ENCODE peak calls at places on chromosomes 6 and 20, in ten cellular contexts. K, Z, H, U, Y, V, M, E, Q and S are unnamed samples.

GRCh38 chr20:19621072-19621471 is 137.0 kb upstream of the RIN2 start:
- DNase-seq in E (no peak), H (peak), V (no peak), Z (no peak), Y (peak), K (no peak), U (no peak), M (no peak), Q (no peak), S (no peak)

GRCh38 chr20:9440891-9441290 is 73.5 kb upstream of the LAMP5 start:
- DNase-seq in Z (no peak), U (peak), E (no peak), Q (no peak), H (peak), M (no peak), K (no peak), V (no peak), Y (no peak), S (no peak)

GRCh38 chr20:63518351-63518861 is 2.2 kb upstream of the PPDPF start:
- DNase-seq in U (no peak), Y (no peak), E (no peak), K (no peak), Z (no peak), M (no peak), V (no peak), Q (no peak), H (no peak), S (no peak)

GRCh38 chr20:63558804-63559484 is 5.0 kb downstream of the FNDC11 start:
- DNase-seq in K (no peak), Q (no peak), H (no peak), Y (no peak), E (no peak), Z (no peak), M (no peak), U (no peak), V (no peak), S (no peak)

GRCh38 chr20:17967595-17968365 is 814 bp downstream of the SNX5 start:
- DNase-seq in K (no peak), E (peak), Q (no peak), V (no peak), U (peak), H (peak), M (no peak), Z (peak), Y (no peak), S (no peak)

GRCh38 chr20:51531141-51531710 is 11.3 kb downstream of the NFATC2 start:
- DNase-seq in Y (peak), K (peak), Z (peak), E (no peak), V (peak), U (peak), M (no peak), Q (no peak), H (no peak), S (peak)

GRCh38 chr6:38233161-38233791 is 406.5 kb downstream of the BTBD9 start:
- DNase-seq in M (no peak), Z (no peak), K (no peak), U (no peak), Y (no peak), Q (no peak), E (no peak), H (peak), V (no peak), S (no peak)

GRCh38 chr6:37783831-37784584 is 35.5 kb upstream of the ZFAND3 start:
- DNase-seq in Q (no peak), K (no peak), Z (no peak), U (peak), Y (no peak), E (no peak), M (no peak), H (peak), V (peak), S (peak)

GRCh38 chr6:9745476-9745875 is 669.4 kb downstream of the TFAP2A start:
- DNase-seq in K (no peak), Y (no peak), M (no peak), Q (no peak), E (no peak), Z (no peak), H (no peak), U (peak), V (no peak), S (no peak)

GRCh38 chr6:152094992-152095592 is 287.6 kb downstream of the ESR1 start:
- DNase-seq in H (peak), Q (peak), Z (peak), U (peak), E (no peak), M (peak), V (peak), Y (peak), K (no peak), S (no peak)

GRCh38 chr20:2195614-2196013 is 94.0 kb downstream of the STK35 start:
- DNase-seq in Y (no peak), K (no peak), U (no peak), M (no peak), Z (no peak), V (no peak), Q (no peak), H (no peak), E (no peak), S (no peak)

GRCh38 chr6:125639621-125640020 is 109.8 kb upstream of the HEY2 start:
- DNase-seq in V (no peak), Q (no peak), H (no peak), K (no peak), U (no peak), M (no peak), Y (peak), E (no peak), Z (no peak), S (no peak)

GRCh38 chr20:10089871-10090587 is 55.2 kb downstream of the ANKEF1 start:
- DNase-seq in U (no peak), H (no peak), K (no peak), M (no peak), Q (no peak), E (no peak), V (no peak), Y (no peak), Z (no peak), S (no peak)

GRCh38 chr20:32285621-32286334 is 8.3 kb downstream of the KIF3B start:
- DNase-seq in H (peak), Z (no peak), Q (no peak), V (peak), K (peak), U (peak), M (no peak), Y (no peak), E (peak), S (peak)

GRCh38 chr6:166615059-166615770 is 11.8 kb downstream of the RPS6KA2 start:
- DNase-seq in H (peak), Q (no peak), Y (no peak), M (no peak), Z (no peak), E (no peak), V (no peak), U (peak), K (no peak), S (no peak)

GRCh38 chr6:141463237-141463977 is 669.3 kb upstream of the GJE1 start:
- DNase-seq in Y (no peak), M (no peak), H (peak), Q (no peak), E (no peak), Z (no peak), U (peak), K (peak), V (no peak), S (peak)

GRCh38 chr20:24405810-24406209 is 63.6 kb upstream of the SYNDIG1 start:
- DNase-seq in E (no peak), Y (no peak), U (peak), V (no peak), Z (no peak), Q (no peak), K (no peak), M (no peak), H (no peak), S (no peak)

GRCh38 chr6:132087391-132087790 is 136.2 kb upstream of the CCN2 start:
- DNase-seq in Y (no peak), E (no peak), K (no peak), M (no peak), V (no peak), H (peak), U (peak), Z (no peak), Q (no peak), S (no peak)

GRCh38 chr6:100300221-100300736 is 164.4 kb downstream of the SIM1 start:
- DNase-seq in K (no peak), Z (peak), Y (peak), H (peak), E (no peak), Q (no peak), M (peak), U (peak), V (no peak), S (no peak)

GRCh38 chr6:73085362-73085975 is 139.8 kb downstream of the KHDC1L start:
- DNase-seq in M (no peak), E (no peak), U (no peak), H (no peak), Q (no peak), Z (no peak), V (no peak), K (peak), Y (no peak), S (no peak)

GRCh38 chr6:127300411-127300810 is 33.7 kb downstream of the RNF146 start:
- DNase-seq in Y (peak), E (no peak), U (peak), V (no peak), K (no peak), Q (no peak), M (peak), H (peak), Z (no peak), S (no peak)

GRCh38 chr20:52598306-52598705 is 373.9 kb upstream of the TSHZ2 start:
- DNase-seq in Y (no peak), E (no peak), Z (no peak), M (no peak), V (no peak), Q (no peak), U (no peak), H (no peak), K (no peak), S (no peak)

GRCh38 chr6:118869350-118869749 is 24.6 kb upstream of the ASF1A start:
- DNase-seq in K (no peak), Z (no peak), Q (no peak), Y (peak), E (no peak), U (peak), M (no peak), H (peak), V (no peak), S (no peak)

GRCh38 chr20:46605181-46605580 is 46.1 kb downstream of the SLC13A3 start:
- DNase-seq in V (no peak), K (no peak), H (no peak), Y (no peak), Q (no peak), M (no peak), E (no peak), Z (no peak), U (no peak), S (no peak)

GRCh38 chr20:44683263-44684046 is 31.7 kb upstream of the CCN5 start:
- DNase-seq in E (peak), Q (no peak), U (peak), Z (peak), H (peak), M (no peak), Y (no peak), V (peak), K (peak), S (peak)

GRCh38 chr20:23086056-23086551 is at the start of gene CD93:
- DNase-seq in M (no peak), H (no peak), Y (no peak), E (no peak), U (peak), Q (no peak), V (peak), Z (no peak), K (peak), S (peak)

GRCh38 chr6:156916108-156916801 is 139.1 kb downstream of the ARID1B start:
- DNase-seq in E (peak), V (no peak), Q (no peak), K (peak), U (peak), Y (no peak), H (no peak), M (no peak), Z (no peak), S (no peak)

GRCh38 chr20:47125553-47126373 is 230.7 kb downstream of the ZMYND8 start:
- DNase-seq in U (peak), Y (peak), Q (peak), K (no peak), V (no peak), Z (no peak), M (no peak), E (no peak), H (peak), S (no peak)

GRCh38 chr6:124927806-124928205 is 34.4 kb upstream of the RNF217 start:
- DNase-seq in Q (no peak), H (peak), E (no peak), Y (peak), K (no peak), V (no peak), M (no peak), Z (no peak), U (peak), S (no peak)

GRCh38 chr20:22729180-22729579 is 144.8 kb upstream of the FOXA2 start:
- DNase-seq in M (no peak), Q (no peak), H (no peak), K (peak), U (no peak), Y (no peak), Z (no peak), E (no peak), V (no peak), S (no peak)

GRCh38 chr6:54267798-54268197 is 40.4 kb upstream of the TINAG start:
- DNase-seq in M (no peak), U (peak), E (peak), H (peak), Y (no peak), K (peak), Q (no peak), Z (peak), V (peak), S (no peak)

GRCh38 chr6:38846844-38847243 is 131.7 kb downstream of the DNAH8 start:
- DNase-seq in M (no peak), U (peak), E (no peak), Q (no peak), K (no peak), H (peak), V (no peak), Y (peak), Z (no peak), S (no peak)

GRCh38 chr6:168180548-168181011 is 101.6 kb upstream of the FRMD1 start:
- DNase-seq in Z (no peak), Y (no peak), Q (peak), E (no peak), V (no peak), H (no peak), K (no peak), M (no peak), U (no peak), S (no peak)

GRCh38 chr6:79687759-79688158 is 56.6 kb downstream of the SH3BGRL2 start:
- DNase-seq in Z (no peak), K (no peak), H (no peak), E (no peak), Y (no peak), M (no peak), U (no peak), V (no peak), Q (no peak), S (no peak)

GRCh38 chr6:130307752-130308361 is 58.0 kb upstream of the TMEM200A start:
- DNase-seq in E (no peak), K (no peak), M (peak), Y (peak), V (no peak), Q (no peak), U (peak), Z (peak), H (peak), S (no peak)

GRCh38 chr20:24273251-24273650 is 196.2 kb upstream of the SYNDIG1 start:
- DNase-seq in Z (no peak), E (no peak), V (no peak), M (no peak), U (no peak), K (no peak), Y (no peak), H (no peak), Q (no peak), S (no peak)

GRCh38 chr6:92820531-92820930 is 598.8 kb downstream of the EPHA7 start:
- DNase-seq in H (no peak), Y (no peak), E (no peak), K (no peak), M (no peak), Q (no peak), V (no peak), Z (no peak), U (no peak), S (no peak)

GRCh38 chr20:49230575-49231211 is 11.5 kb downstream of the DDX27 start:
- DNase-seq in Q (peak), E (no peak), Z (no peak), Y (no peak), V (no peak), H (peak), K (no peak), M (no peak), U (peak), S (no peak)

GRCh38 chr6:68975064-68975463 is 340.0 kb downstream of the ADGRB3 start:
- DNase-seq in H (peak), Z (no peak), V (no peak), K (no peak), Y (no peak), U (peak), M (no peak), E (no peak), Q (no peak), S (no peak)

GRCh38 chr20:9359561-9360308 is 154.7 kb upstream of the LAMP5 start:
- DNase-seq in M (peak), Z (peak), V (peak), K (peak), E (peak), U (peak), Q (no peak), Y (peak), H (peak), S (no peak)

GRCh38 chr6:142753196-142753595 is 191.8 kb downstream of the HIVEP2 start:
- DNase-seq in Y (no peak), Q (no peak), K (no peak), E (no peak), H (no peak), U (no peak), Z (no peak), M (no peak), V (no peak), S (no peak)

GRCh38 chr6:142758257-142759025 is 186.5 kb downstream of the HIVEP2 start:
- DNase-seq in H (no peak), K (no peak), U (no peak), M (no peak), Y (no peak), V (no peak), E (no peak), Z (no peak), Q (no peak), S (no peak)

GRCh38 chr6:142757827-142758226 is 187.1 kb downstream of the HIVEP2 start:
- DNase-seq in U (no peak), K (no peak), M (no peak), Z (no peak), V (no peak), H (no peak), Q (no peak), Y (no peak), E (no peak), S (no peak)

GRCh38 chr6:142752348-142752747 is 192.6 kb downstream of the HIVEP2 start:
- DNase-seq in K (no peak), Q (no peak), H (no peak), Y (no peak), Z (no peak), V (no peak), E (no peak), M (no peak), U (no peak), S (no peak)

GRCh38 chr6:142756215-142756630 is 188.8 kb downstream of the HIVEP2 start:
- DNase-seq in Q (no peak), M (no peak), U (peak), K (no peak), E (no peak), Z (no peak), V (no peak), Y (peak), H (peak), S (no peak)
- TF ChIP-seq CTCF in Q (no peak), M (no peak), U (peak), K (no peak), E (no peak), Z (no peak), V (no peak), Y (peak), H (no peak), S (no peak)

DNA sequence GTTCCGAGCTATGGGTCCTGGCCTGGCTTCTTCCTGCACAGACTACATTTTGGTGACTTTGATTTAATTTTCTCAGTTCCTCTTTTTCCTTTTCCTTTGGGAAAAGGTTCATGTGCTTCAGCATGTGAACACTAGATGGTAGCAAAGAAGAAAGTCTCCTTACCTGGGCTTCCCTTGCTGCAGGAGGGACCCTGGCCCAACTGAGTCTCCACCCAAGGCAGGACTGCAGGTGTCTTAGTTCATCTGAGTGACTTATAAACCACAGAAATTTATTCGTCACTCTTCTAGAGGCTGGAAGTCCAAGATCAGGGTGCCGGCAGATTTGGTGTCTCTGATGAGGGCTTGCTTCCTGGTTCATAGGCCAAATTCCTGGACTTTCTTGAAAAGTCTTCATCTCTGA is 163.2 kb downstream of the SYCP2 start:
- DNase-seq in K (no peak), H (no peak), V (no peak), Z (no peak), U (no peak), Y (no peak), M (no peak), Q (no peak), E (no peak), S (no peak)
- TF ChIP-seq CTCF in K (no peak), H (no peak), V (no peak), Z (no peak), U (no peak), Y (peak), M (no peak), Q (no peak), E (peak), S (peak)

DNA sequence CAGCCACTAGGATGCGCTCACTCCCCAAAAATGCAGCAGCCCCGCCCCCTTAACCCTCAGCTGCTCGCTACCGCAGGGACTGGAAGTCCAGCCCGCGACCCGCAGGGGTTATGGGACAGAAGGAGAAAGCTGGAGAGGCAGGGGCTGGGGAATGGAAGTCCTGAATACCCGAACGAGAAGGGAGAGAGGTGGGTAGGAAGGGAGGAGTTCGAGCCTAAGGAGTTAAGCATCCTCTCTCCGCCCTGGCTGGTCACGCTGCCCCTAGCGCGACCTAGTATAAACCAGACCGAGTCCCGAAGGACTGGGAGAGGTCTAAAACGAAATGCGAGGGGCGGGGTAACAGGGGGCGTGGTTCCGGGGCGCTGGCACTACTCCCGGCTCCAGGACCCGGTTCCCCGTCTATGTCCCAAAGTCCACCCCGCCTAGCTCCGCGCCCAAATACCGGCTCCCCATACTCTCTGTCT is 448 bp upstream of the DDAH2 start:
- DNase-seq in K (peak), H (peak), U (peak), E (peak), Y (peak), M (peak), Z (peak), Q (peak), V (peak), S (peak)
- TF ChIP-seq CTCF in K (peak), H (peak), U (no peak), E (peak), Y (peak), M (no peak), Z (peak), Q (peak), V (peak), S (peak)

DNA sequence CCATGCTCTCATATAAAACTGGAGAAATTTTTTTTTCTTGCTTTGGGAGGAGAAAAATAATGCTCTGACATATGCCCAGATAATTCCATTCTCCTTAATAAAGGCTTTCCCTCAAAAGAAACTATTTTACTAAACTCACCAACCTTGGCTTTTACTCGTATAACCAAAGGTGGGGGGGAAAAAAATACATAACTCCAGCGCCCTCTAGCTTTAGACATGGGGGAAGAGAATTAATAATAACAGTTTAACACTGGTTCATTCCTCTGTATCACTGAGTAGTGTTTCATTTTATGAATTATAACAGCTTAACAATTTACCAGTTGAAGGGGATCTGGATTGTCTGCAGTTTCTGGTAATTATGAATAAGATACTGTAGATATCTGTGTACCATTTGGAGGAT is 1226.1 kb downstream of the GRIK2 start:
- DNase-seq in M (no peak), Y (no peak), K (no peak), U (peak), Q (no peak), E (peak), Z (no peak), H (no peak), V (no peak), S (peak)
- TF ChIP-seq CTCF in M (no peak), Y (peak), K (peak), U (peak), Q (no peak), E (peak), Z (no peak), H (peak), V (no peak), S (peak)

GRCh38 chr6:27809939-27810767 is 102.0 kb downstream of the OR2B2 start:
- DNase-seq in Y (peak), K (peak), M (peak), H (peak), Q (peak), U (peak), Z (peak), V (peak), E (peak), S (peak)
- TF ChIP-seq CTCF in Y (peak), K (no peak), M (peak), H (no peak), Q (no peak), U (peak), Z (no peak), V (no peak), E (peak), S (peak)